ENCODE peak calls at places on chromosomes 4 and X, in eight cellular contexts. S is neural progenitor cell, D is foreskin fibroblast, A is heart left ventricle, Q is mucosa of descending colon, L is upper lobe of right lung, Y is heart right ventricle, H is psoas muscle. F is an unnamed sample.

GRCh38 chrX:115562492-115562872 is 1.5 kb downstream of the PLS3 start:
- DNase-seq in S (no peak), Q (no peak), Y (no peak), D (no peak), H (no peak), L (no peak), A (no peak), F (no peak)

GRCh38 chrX:27336466-27337091 is 126.6 kb downstream of the PPP4R3C start:
- DNase-seq in Q (no peak), S (peak), A (no peak), Y (peak), D (no peak), L (no peak), H (no peak), F (peak)

GRCh38 chr4:38316045-38316444 is 348.0 kb upstream of the KLF3 start:
- DNase-seq in Y (no peak), H (no peak), L (no peak), D (no peak), S (no peak), Q (no peak), A (no peak), F (no peak)

GRCh38 chr4:158826057-158826456 is 57.2 kb downstream of the FNIP2 start:
- DNase-seq in S (no peak), Y (no peak), A (no peak), L (no peak), D (no peak), Q (no peak), H (no peak), F (no peak)

GRCh38 chr4:9924750-9925149 is 96.5 kb downstream of the SLC2A9 start:
- DNase-seq in H (no peak), S (peak), D (no peak), Y (no peak), L (no peak), Q (no peak), A (no peak), F (no peak)

GRCh38 chrX:40172169-40172979 is 74.6 kb upstream of the BCOR start:
- DNase-seq in H (peak), Y (peak), D (no peak), Q (peak), S (peak), A (peak), L (peak), F (peak)

GRCh38 chr4:2859514-2859913 is 15.9 kb downstream of the ADD1 start:
- DNase-seq in L (no peak), A (no peak), D (no peak), Y (no peak), S (no peak), Q (no peak), H (no peak), F (no peak)

GRCh38 chr4:182216005-182216404 is 27.2 kb upstream of the TENM3 start:
- DNase-seq in Q (no peak), H (no peak), S (no peak), D (no peak), A (no peak), L (no peak), Y (no peak), F (no peak)

GRCh38 chrX:140087865-140088264 is 122.5 kb upstream of the CXorf66 start:
- DNase-seq in S (peak), Q (no peak), A (no peak), H (no peak), Y (no peak), L (no peak), D (no peak), F (peak)

GRCh38 chrX:93673056-93673868 is at the start of gene NAP1L3:
- DNase-seq in D (no peak), Q (peak), L (peak), S (peak), H (peak), Y (peak), A (peak), F (peak)

GRCh38 chrX:77065896-77066295 is 381.3 kb upstream of the FGF16 start:
- DNase-seq in Y (no peak), Q (no peak), A (no peak), S (no peak), L (no peak), H (no peak), D (no peak), F (no peak)

GRCh38 chr4:23425570-23425969 is 464.3 kb downstream of the PPARGC1A start:
- DNase-seq in D (no peak), L (no peak), Q (no peak), A (no peak), S (no peak), Y (no peak), H (no peak), F (no peak)

GRCh38 chr4:62004881-62005280 is 804.8 kb downstream of the ADGRL3 start:
- DNase-seq in D (no peak), Y (no peak), L (no peak), H (no peak), S (no peak), Q (no peak), A (no peak), F (no peak)

GRCh38 chrX:108527724-108528123 is 88.1 kb downstream of the COL4A5 start:
- DNase-seq in S (no peak), H (no peak), Y (no peak), A (no peak), D (no peak), Q (no peak), L (no peak), F (no peak)

GRCh38 chr4:57103051-57103450 is 7.1 kb downstream of the IGFBP7 start:
- DNase-seq in S (no peak), L (no peak), H (no peak), D (no peak), Q (no peak), A (peak), Y (peak), F (no peak)

GRCh38 chr4:146049802-146050201 is 111.2 kb upstream of the ZNF827 start:
- DNase-seq in Q (no peak), A (no peak), Y (no peak), H (no peak), S (no peak), D (no peak), L (no peak), F (no peak)

GRCh38 chr4:146054676-146055075 is 116.1 kb upstream of the ZNF827 start:
- DNase-seq in Q (no peak), H (no peak), Y (no peak), D (no peak), L (no peak), A (no peak), S (no peak), F (no peak)

GRCh38 chr4:146053901-146054300 is 115.3 kb upstream of the ZNF827 start:
- DNase-seq in H (no peak), A (no peak), Q (no peak), D (no peak), Y (no peak), S (no peak), L (no peak), F (no peak)

DNA sequence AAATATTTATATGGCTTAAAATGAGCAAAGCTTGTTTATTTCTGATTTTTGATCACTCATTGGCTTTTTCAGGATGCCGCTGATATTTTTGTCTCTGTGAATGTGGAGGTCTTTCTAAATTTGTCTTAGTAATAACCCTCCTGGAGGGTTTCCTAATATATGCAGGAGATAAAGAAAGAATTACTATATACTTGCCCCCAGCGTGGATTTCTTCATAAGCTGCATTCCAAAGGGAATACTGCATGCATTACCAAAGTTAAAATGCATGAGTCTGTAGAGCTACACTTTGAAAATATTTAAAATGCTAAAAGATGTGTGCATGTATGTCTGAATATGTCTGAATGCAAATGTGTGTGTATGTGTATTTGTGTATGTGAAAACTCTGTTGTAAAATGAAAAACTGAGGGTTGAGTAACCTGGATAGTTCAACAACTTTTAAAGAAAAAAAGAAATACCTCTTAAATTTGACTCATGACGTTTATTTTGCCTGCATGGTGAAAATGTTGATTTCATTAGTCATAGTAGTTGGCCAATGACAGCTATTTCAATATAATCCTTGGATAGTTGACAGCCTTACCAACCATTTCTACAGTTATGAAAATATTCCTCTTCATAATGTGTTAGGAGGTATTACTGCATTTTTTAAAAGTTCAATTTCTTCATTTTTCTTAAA is 113.2 kb upstream of the ZNF827 start:
- DNase-seq in D (peak), Q (no peak), Y (no peak), A (no peak), L (no peak), H (no peak), S (no peak), F (no peak)
- H3K4me3 ChIP-seq in D (no peak), Q (no peak), Y (no peak), A (no peak), L (no peak), H (no peak), S (no peak), F (no peak)

GRCh38 chr4:185587444-185588161 is 52.3 kb upstream of the PDLIM3 start:
- DNase-seq in Q (peak), H (peak), S (peak), D (no peak), L (no peak), A (no peak), Y (no peak), F (peak)
- H3K4me3 ChIP-seq in Q (no peak), H (peak), S (peak), D (no peak), L (peak), A (no peak), Y (no peak), F (peak)

GRCh38 chrX:110992611-110993010 is 103.4 kb upstream of the PAK3 start:
- DNase-seq in L (no peak), S (peak), Q (no peak), A (no peak), H (no peak), Y (no peak), D (peak), F (peak)
- H3K4me3 ChIP-seq in L (no peak), S (no peak), Q (no peak), A (no peak), H (no peak), Y (no peak), D (no peak), F (no peak)

DNA sequence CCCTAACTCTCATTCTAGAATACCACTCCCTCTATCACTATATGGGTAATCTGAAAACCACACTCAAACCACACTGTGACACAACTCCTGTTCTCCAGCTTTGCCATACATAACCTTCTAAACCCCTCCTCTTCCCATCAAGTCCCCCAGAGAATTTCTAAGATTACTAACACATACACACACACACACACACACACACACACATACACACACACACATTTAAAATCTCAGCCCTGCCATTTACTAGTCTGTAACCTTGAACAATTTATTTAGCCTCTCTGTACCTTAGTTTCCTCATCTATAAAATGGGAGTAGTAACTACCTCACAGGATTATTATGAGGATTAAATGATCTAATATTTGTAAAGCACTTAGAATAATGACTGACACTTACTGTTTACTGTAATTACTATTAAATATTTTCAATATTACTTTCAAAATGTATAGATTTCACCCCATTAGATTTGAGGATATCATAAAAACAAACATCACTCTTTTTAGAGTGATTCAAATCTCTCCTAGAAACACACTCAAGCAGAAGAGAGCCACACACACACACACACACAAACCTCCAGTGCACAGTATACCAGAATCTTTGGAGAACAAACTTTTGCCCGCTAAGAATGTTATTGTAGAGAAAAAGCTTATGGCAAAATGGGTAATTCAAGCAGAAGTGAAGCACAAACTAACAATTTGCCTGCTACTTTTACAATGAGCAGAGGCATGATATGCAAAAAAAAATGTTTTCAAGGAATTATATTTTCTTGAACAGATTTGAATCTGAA is 3.8 kb downstream of the ANKRD50 start:
- DNase-seq in S (no peak), D (no peak), L (no peak), Y (no peak), H (no peak), Q (no peak), A (no peak), F (no peak)
- H3K4me3 ChIP-seq in S (peak), D (peak), L (peak), Y (no peak), H (peak), Q (no peak), A (no peak), F (peak)

GRCh38 chrX:154419189-154419588 is 7.8 kb downstream of the TAFAZZIN start:
- DNase-seq in S (no peak), A (no peak), L (no peak), Y (no peak), D (no peak), H (no peak), Q (no peak), F (no peak)
- H3K4me3 ChIP-seq in S (no peak), A (no peak), L (no peak), Y (no peak), D (no peak), H (no peak), Q (no peak), F (no peak)

GRCh38 chrX:68433155-68433980 is at the start of gene OPHN1:
- DNase-seq in Y (peak), H (peak), D (peak), A (peak), Q (peak), L (peak), S (peak), F (peak)

GRCh38 chrX:68432648-68433047 is 647 bp downstream of the OPHN1 start:
- DNase-seq in L (no peak), S (no peak), H (no peak), Y (no peak), Q (no peak), A (no peak), D (no peak), F (no peak)

GRCh38 chrX:68433981-68434299 is 645 bp upstream of the OPHN1 start:
- DNase-seq in D (no peak), A (no peak), Y (no peak), L (no peak), Q (no peak), H (no peak), S (no peak), F (no peak)

GRCh38 chrX:68429216-68429615 is 4.1 kb downstream of the OPHN1 start:
- DNase-seq in L (no peak), Y (no peak), A (no peak), Q (no peak), H (no peak), D (no peak), S (no peak), F (no peak)

GRCh38 chrX:68431836-68432235 is 1.5 kb downstream of the OPHN1 start:
- DNase-seq in A (no peak), D (no peak), S (no peak), L (no peak), Y (no peak), H (no peak), Q (no peak), F (no peak)
- H3K4me3 ChIP-seq in A (no peak), D (no peak), S (no peak), L (peak), Y (no peak), H (peak), Q (no peak), F (no peak)

GRCh38 chr4:95415346-95415771 is 133.4 kb downstream of the UNC5C start:
- DNase-seq in S (no peak), D (no peak), L (no peak), A (no peak), Q (no peak), H (no peak), Y (no peak), F (no peak)
- H3K4me3 ChIP-seq in S (no peak), D (no peak), L (no peak), A (no peak), Q (no peak), H (no peak), Y (no peak), F (no peak)